ENCODE peak calls at places on chromosomes 12 and 14, in four cellular contexts. Y, P, V and B are unnamed samples.

GRCh38 chr12:131434208-131435125 is 276.4 kb upstream of the SFSWAP start:
- DNase-seq in Y (no peak), P (no peak), V (no peak), B (no peak)

GRCh38 chr14:104220225-104221070 is 82.1 kb downstream of the KIF26A start:
- DNase-seq in Y (no peak), P (no peak), V (no peak), B (no peak)

GRCh38 chr12:102468261-102468940 is 12.0 kb downstream of the IGF1 start:
- DNase-seq in Y (no peak), P (no peak), V (no peak), B (no peak)

GRCh38 chr12:104370989-104371870 is 67.7 kb downstream of the EID3 start:
- DNase-seq in Y (no peak), P (peak; percentile 46), V (peak; percentile 62), B (peak; percentile 37)

GRCh38 chr12:96176575-96176974 is 17.6 kb upstream of the ELK3 start:
- DNase-seq in Y (no peak), P (no peak), V (no peak), B (no peak)

GRCh38 chr12:7241404-7242005 is 52.0 kb downstream of the PEX5 start:
- DNase-seq in Y (no peak), P (no peak), V (no peak), B (peak; percentile 21)

GRCh38 chr12:92369643-92370042 is 224.0 kb upstream of the BTG1 start:
- DNase-seq in Y (no peak), P (no peak), V (no peak), B (peak; percentile 66)

GRCh38 chr12:26009593-26009992 is 51.1 kb downstream of the RASSF8 start:
- DNase-seq in Y (no peak), P (no peak), V (no peak), B (no peak)

GRCh38 chr12:26028953-26029740 is 70.7 kb downstream of the RASSF8 start:
- DNase-seq in Y (no peak), P (peak; percentile 59), V (peak; percentile 78), B (peak; percentile 32)

GRCh38 chr14:37594916-37595808 is at the start of the genes FOXA1 and TTC6:
- DNase-seq in Y (no peak), P (peak; percentile 72), V (no peak), B (peak; percentile 46)

GRCh38 chr12:95545731-95546490 is 5.4 kb downstream of the USP44 start:
- DNase-seq in Y (no peak), P (peak; percentile 58), V (peak; percentile 69), B (no peak)

GRCh38 chr14:21467620-21468019 is 9.1 kb downstream of the RAB2B start:
- DNase-seq in Y (no peak), P (no peak), V (peak; percentile 99), B (no peak)

GRCh38 chr12:29428630-29429029 is 47.7 kb upstream of the ERGIC2 start:
- DNase-seq in Y (no peak), P (no peak), V (peak; percentile 65), B (peak; percentile 69)

GRCh38 chr14:21086908-21087293 is 11.6 kb downstream of the ZNF219 start:
- DNase-seq in Y (no peak), P (no peak), V (no peak), B (no peak)

GRCh38 chr12:6699989-6700645 is 498 bp downstream of the PIANP start:
- DNase-seq in Y (no peak), P (peak; percentile 74), V (no peak), B (no peak)

GRCh38 chr14:50805396-50805795 is 25.6 kb downstream of the NIN start:
- DNase-seq in Y (no peak), P (no peak), V (no peak), B (no peak)

GRCh38 chr12:80320121-80320678 is 123.8 kb upstream of the PTPRQ start:
- DNase-seq in Y (no peak), P (no peak), V (no peak), B (no peak)

GRCh38 chr12:127393896-127394295 is 873.1 kb upstream of the TMEM132C start:
- DNase-seq in Y (no peak), P (no peak), V (no peak), B (peak; percentile 84)

GRCh38 chr12:111395557-111396187 is 10.1 kb upstream of the SH2B3 start:
- DNase-seq in Y (no peak), P (no peak), V (no peak), B (no peak)
- TF ChIP-seq CTCF in Y (no peak), P (no peak), V (no peak), B (no peak)

DNA sequence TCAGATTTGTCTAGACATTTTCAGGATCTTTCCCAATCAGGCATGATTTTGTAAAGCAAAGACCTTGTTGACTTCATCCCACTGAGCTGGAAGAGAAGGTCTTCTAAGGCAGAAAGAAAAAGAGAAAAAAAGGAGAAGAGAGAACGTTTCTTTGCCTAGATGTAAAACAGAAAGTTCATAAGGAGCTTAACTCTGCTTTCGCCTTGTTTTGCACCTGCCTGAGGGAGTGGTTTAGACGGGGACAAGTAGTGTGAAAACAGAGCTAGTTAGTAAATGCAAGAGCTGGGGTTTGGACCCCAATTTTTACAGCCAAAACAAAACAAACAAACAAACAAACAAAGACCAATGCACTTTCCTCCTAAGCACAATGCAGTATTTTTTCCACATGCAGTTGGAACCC is 273.1 kb downstream of the ZFP36L1 start:
- DNase-seq in Y (no peak), P (no peak), V (no peak), B (no peak)
- H3K27ac ChIP-seq in Y (no peak overlapping the region), P (no peak overlapping the region), V (no peak overlapping the region), B (no peak overlapping the region)

DNA sequence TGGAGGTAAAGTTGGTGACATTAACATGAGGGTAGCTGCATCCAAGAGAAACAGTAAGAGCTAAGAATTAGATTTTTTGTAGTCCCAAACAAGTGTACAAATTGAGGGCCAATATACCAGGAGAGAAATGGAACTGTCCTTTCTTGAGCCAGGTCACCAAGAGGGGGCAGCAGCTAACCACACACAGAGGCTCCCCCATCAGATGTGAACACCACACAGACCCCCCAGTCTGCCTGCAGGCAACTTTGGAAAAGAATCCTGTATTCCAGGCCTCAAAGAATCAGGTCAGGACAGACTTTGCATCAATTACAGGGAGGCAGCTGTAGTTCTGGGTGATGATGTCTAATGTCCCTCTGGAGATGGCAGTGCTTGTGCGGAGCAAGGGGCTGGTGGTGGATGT is 77.9 kb downstream of the SPTB start:
- DNase-seq in Y (no peak), P (peak; percentile 77), V (peak; percentile 21), B (no peak)
- TF ChIP-seq CTCF in Y (peak; percentile 65), P (peak; percentile 84), V (peak; percentile 26), B (no peak)

GRCh38 chr12:120353136-120353535 is 15.8 kb downstream of the MSI1 start:
- DNase-seq in Y (no peak), P (no peak), V (no peak), B (no peak)

GRCh38 chr12:120347766-120348165 is 20.2 kb upstream of the PLA2G1B start:
- DNase-seq in Y (no peak), P (no peak), V (no peak), B (no peak)

GRCh38 chr12:120353556-120354317 is 15.2 kb downstream of the MSI1 start:
- DNase-seq in Y (no peak), P (no peak), V (no peak), B (no peak)

GRCh38 chr12:120352117-120352516 is 16.8 kb downstream of the MSI1 start:
- DNase-seq in Y (no peak), P (no peak), V (no peak), B (no peak)

GRCh38 chr12:120350576-120351350 is 18.2 kb downstream of the MSI1 start:
- DNase-seq in Y (no peak), P (no peak), V (no peak), B (no peak)
- H3K27ac ChIP-seq in Y (no peak overlapping the region), P (no peak overlapping the region), V (no peak overlapping the region), B (no peak overlapping the region)